ENCODE peak calls at places on chromosomes 1 and 21, in five cellular contexts. V is thoracic aorta, C is heart left ventricle, S is psoas muscle, A is GM23248. D is an unnamed sample.

GRCh38 chr1:233281711-233282581 is 13.6 kb downstream of the PCNX2 start:
- DNase-seq in V (no peak), C (no peak), A (peak), S (no peak), D (no peak)

GRCh38 chr1:154856049-154856448 is 14.0 kb downstream of the KCNN3 start:
- DNase-seq in S (peak), A (no peak), C (no peak), V (no peak), D (no peak)

GRCh38 chr1:168137515-168137821 is 738 bp upstream of the GPR161 start:
- DNase-seq in V (no peak), C (no peak), S (no peak), A (no peak), D (no peak)

GRCh38 chr1:67983867-67984266 is 66.6 kb downstream of the DIRAS3 start:
- DNase-seq in V (no peak), C (peak), S (no peak), A (no peak), D (no peak)

GRCh38 chr1:53411541-53412152 is 47.6 kb upstream of the DMRTB1 start:
- DNase-seq in A (peak), C (no peak), V (no peak), S (no peak), D (no peak)

GRCh38 chr1:115668579-115668978 is 26.8 kb downstream of the VANGL1 start:
- DNase-seq in S (no peak), C (no peak), A (peak), V (no peak), D (no peak)

GRCh38 chr1:204074274-204075115 is 1.6 kb downstream of the SOX13 start:
- DNase-seq in A (peak), C (peak), V (no peak), S (peak), D (no peak)

GRCh38 chr1:55210990-55211389 is 4.2 kb downstream of the USP24 start:
- DNase-seq in V (no peak), S (no peak), A (no peak), C (no peak), D (no peak)

GRCh38 chr1:99677416-99677815 is 31.5 kb downstream of the PALMD start:
- DNase-seq in A (no peak), V (no peak), S (no peak), C (no peak), D (no peak)

GRCh38 chr21:33036430-33037162 is 10.9 kb downstream of the OLIG2 start:
- DNase-seq in C (no peak), S (no peak), A (peak), V (no peak), D (no peak)

GRCh38 chr1:21254335-21254951 is 35.8 kb downstream of the ECE1 start:
- DNase-seq in V (no peak), A (peak), C (peak), S (peak), D (no peak)

GRCh38 chr1:4517559-4517958 is 136.8 kb upstream of the AJAP1 start:
- DNase-seq in A (no peak), C (no peak), V (no peak), S (no peak), D (no peak)

GRCh38 chr1:114558548-114558947 is 22.9 kb downstream of the BCAS2 start:
- DNase-seq in C (no peak), V (no peak), A (peak), S (no peak), D (no peak)

GRCh38 chr1:29349871-29350491 is 113.7 kb downstream of the PTPRU start:
- DNase-seq in A (no peak), S (no peak), C (no peak), V (no peak), D (no peak)

GRCh38 chr1:50994997-50995396 is 25.0 kb downstream of the CDKN2C start:
- DNase-seq in C (no peak), A (no peak), S (no peak), V (no peak), D (no peak)

GRCh38 chr1:184557423-184558347 is 170.9 kb downstream of the C1orf21 start:
- DNase-seq in A (no peak), C (no peak), S (no peak), V (no peak), D (no peak)

GRCh38 chr1:119015547-119015946 is 27.4 kb upstream of the TBX15 start:
- DNase-seq in C (no peak), A (no peak), V (no peak), S (no peak), D (no peak)

GRCh38 chr21:41500931-41501381 is 7.0 kb downstream of the TMPRSS2 start:
- DNase-seq in C (no peak), A (no peak), S (no peak), V (no peak), D (no peak)

GRCh38 chr1:174682419-174683008 is 234.8 kb downstream of the GPR52 start:
- DNase-seq in S (no peak), C (no peak), A (peak), V (no peak), D (no peak)

GRCh38 chr1:29457496-29458368 is 221.4 kb downstream of the PTPRU start:
- DNase-seq in V (no peak), S (no peak), A (no peak), C (no peak), D (no peak)

GRCh38 chr1:18069903-18070302 is 37.7 kb upstream of the IGSF21 start:
- DNase-seq in C (no peak), S (no peak), V (no peak), A (no peak), D (no peak)

GRCh38 chr1:231626951-231627614 is 493 bp downstream of the DISC1 start:
- DNase-seq in C (peak), A (peak), S (peak), V (peak), D (no peak)

GRCh38 chr1:248873409-248873992 is 14.6 kb upstream of the ZNF692 start:
- DNase-seq in A (peak), V (peak), S (peak), C (peak), D (peak)

GRCh38 chr1:229509576-229509975 is 1.4 kb upstream of the NUP133 start:
- DNase-seq in S (no peak), A (peak), V (no peak), C (no peak), D (peak)

GRCh38 chr1:59394706-59395417 is 98.0 kb downstream of the FGGY start:
- DNase-seq in V (no peak), A (no peak), C (no peak), S (no peak), D (no peak)
- H3K27ac ChIP-seq in V (peak), A (no peak), C (peak), S (peak), D (no peak)

GRCh38 chr1:39569034-39569433 is 7.6 kb downstream of the PABPC4 start:
- DNase-seq in C (no peak), A (no peak), V (no peak), S (no peak), D (no peak)
- H3K27ac ChIP-seq in C (no peak), A (no peak), V (no peak), S (no peak), D (no peak)

GRCh38 chr1:8343464-8344001 is 25.6 kb downstream of the SLC45A1 start:
- DNase-seq in A (peak), S (peak), C (no peak), V (peak), D (peak)
- H3K27ac ChIP-seq in A (peak), S (peak), C (no peak), V (peak), D (peak)

DNA sequence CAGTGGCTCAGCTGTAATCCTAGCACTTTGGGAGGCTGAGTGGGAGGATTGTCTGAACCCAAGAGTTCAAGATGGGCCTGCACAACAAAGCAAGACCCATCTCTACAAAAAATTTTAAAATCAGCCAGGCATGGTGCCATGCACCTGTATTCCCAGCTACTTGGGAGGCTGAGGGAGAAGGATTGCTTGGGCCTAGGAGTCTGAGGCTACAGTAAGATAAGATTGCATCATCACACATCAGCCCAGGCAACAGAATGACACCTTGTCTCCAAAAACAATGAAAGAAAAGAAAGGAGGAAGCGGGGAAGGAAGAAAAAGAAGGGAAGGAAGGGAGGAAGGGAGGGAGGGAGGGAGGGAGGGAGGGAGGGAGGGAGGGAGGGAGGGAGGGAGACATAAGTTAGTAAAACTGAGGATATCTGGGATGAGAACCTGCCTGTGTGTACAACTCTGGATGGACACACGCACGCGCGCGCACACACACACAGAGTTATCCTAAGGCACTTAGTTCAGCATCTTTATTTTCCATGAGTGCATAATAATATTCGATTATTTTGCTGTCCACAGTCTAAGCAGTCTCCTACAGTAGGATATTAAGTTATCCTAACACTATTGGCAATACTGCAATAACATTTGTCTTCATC is 92.9 kb upstream of the LBR start:
- DNase-seq in C (no peak), A (no peak), V (no peak), S (no peak), D (no peak)
- H3K27ac ChIP-seq in C (no peak), A (no peak), V (no peak), S (no peak), D (no peak)

GRCh38 chr21:18142639-18143038 is 102.0 kb upstream of the CHODL start:
- DNase-seq in V (no peak), A (no peak), C (no peak), S (no peak), D (no peak)
- H3K27ac ChIP-seq in V (no peak), A (no peak), C (no peak), S (no peak), D (no peak)

GRCh38 chr1:216997831-216998230 is 274.6 kb upstream of the ESRRG start:
- DNase-seq in S (no peak), V (no peak), C (no peak), A (no peak), D (no peak)
- H3K27ac ChIP-seq in S (no peak), V (no peak), C (no peak), A (no peak), D (no peak)

D was measured in epithelial cell of prostate.